ENCODE peak calls at places on chromosomes 4 and X, in nine cellular contexts. L, Q, T, Y, M, I, P, J and O are unnamed samples.
A peak's percentile ranks its signal among the peaks of the same experiment; 100 is the strongest.

GRCh38 chr4:139450586-139450985 is 3.3 kb upstream of the RAB33B start:
- DNase-seq in L (no peak), Q (no peak), T (no peak), Y (no peak), M (no peak), I (no peak), P (no peak), J (no peak), O (no peak)

GRCh38 chrX:138847930-138848329 is 136.4 kb upstream of the FGF13 start:
- DNase-seq in L (peak; percentile 30), Q (no peak), T (peak; percentile 20), Y (no peak), M (no peak), I (peak; percentile 55), P (no peak), J (no peak), O (no peak)

GRCh38 chrX:53291596-53291995 is 10.2 kb upstream of the IQSEC2 start:
- DNase-seq in L (no peak), Q (no peak), T (no peak), Y (no peak), M (no peak), I (no peak), P (no peak), J (no peak), O (no peak)

GRCh38 chr4:4762300-4762699 is 97.2 kb upstream of the MSX1 start:
- DNase-seq in L (no peak), Q (no peak), T (no peak), Y (no peak), M (no peak), I (no peak), P (no peak), J (no peak), O (no peak)

GRCh38 chr4:155512812-155513211 is 136.0 kb upstream of the MAP9 start:
- DNase-seq in L (no peak), Q (no peak), T (peak; percentile 27), Y (no peak), M (no peak), I (no peak), P (no peak), J (no peak), O (no peak)

GRCh38 chr4:153522800-153523089 is 56.6 kb downstream of the TMEM131L start:
- DNase-seq in L (no peak), Q (no peak), T (no peak), Y (no peak), M (no peak), I (no peak), P (no peak), J (no peak), O (no peak)

GRCh38 chr4:56434599-56435000 is 815 bp downstream of the PPAT start:
- DNase-seq in L (peak; percentile 82), Q (peak; percentile 74), T (peak; percentile 50), Y (no peak), M (no peak), I (peak; percentile 30), P (peak; percentile 71), J (no peak), O (no peak)

GRCh38 chr4:100421356-100421978 is 96.4 kb downstream of the EMCN start:
- DNase-seq in L (peak; percentile 11), Q (peak; percentile 80), T (peak; percentile 21), Y (no peak), M (no peak), I (peak; percentile 70), P (no peak), J (no peak), O (no peak)

GRCh38 chrX:105191878-105192277 is 28.6 kb downstream of the TEX13A start:
- DNase-seq in L (peak; percentile 58), Q (peak; percentile 36), T (no peak), Y (no peak), M (no peak), I (peak; percentile 5), P (no peak), J (no peak), O (no peak)

GRCh38 chr4:76219299-76220055 is 5.9 kb upstream of the SCARB2 start:
- DNase-seq in L (no peak), Q (peak; percentile 92), T (peak; percentile 4), Y (no peak), M (no peak), I (no peak), P (no peak), J (no peak), O (no peak)

GRCh38 chr4:1198070-1198844 is 25.9 kb upstream of the SPON2 start:
- DNase-seq in L (no peak), Q (no peak), T (peak; percentile 53), Y (no peak), M (peak; percentile 53), I (no peak), P (no peak), J (no peak), O (no peak)

GRCh38 chr4:57303012-57303751 is 193.0 kb upstream of the IGFBP7 start:
- DNase-seq in L (peak; percentile 23), Q (no peak), T (peak; percentile 25), Y (no peak), M (no peak), I (no peak), P (no peak), J (no peak), O (no peak)

GRCh38 chrX:46686003-46686645 is 72.8 kb downstream of the SLC9A7 start:
- DNase-seq in L (peak; percentile 32), Q (peak; percentile 65), T (no peak), Y (no peak), M (no peak), I (peak; percentile 69), P (no peak), J (no peak), O (no peak)

GRCh38 chr4:26441110-26441509 is 49.2 kb downstream of the CCKAR start:
- DNase-seq in L (no peak), Q (peak; percentile 24), T (peak; percentile 55), Y (no peak), M (no peak), I (no peak), P (no peak), J (peak; percentile 11), O (no peak)

GRCh38 chrX:85084770-85085393 is 81.2 kb downstream of the APOOL start:
- DNase-seq in L (peak; percentile 17), Q (peak; percentile 67), T (peak; percentile 10), Y (no peak), M (no peak), I (peak; percentile 40), P (no peak), J (no peak), O (no peak)

GRCh38 chr4:6362896-6363295 is 93.2 kb downstream of the WFS1 start:
- DNase-seq in L (peak; percentile 85), Q (peak; percentile 27), T (peak; percentile 7), Y (no peak), M (peak; percentile 73), I (peak; percentile 44), P (no peak), J (no peak), O (no peak)

GRCh38 chrX:119684916-119685224 is 8.1 kb downstream of the SEPTIN6 start:
- DNase-seq in L (no peak), Q (peak; percentile 19), T (no peak), Y (no peak), M (no peak), I (peak; percentile 59), P (no peak), J (no peak), O (no peak)
- H3K4me1 ChIP-seq in L (peaks cover 13% of the 10 kb centered on the region), Q (peaks cover 12% of the 10 kb centered on the region), T (no peaks in the 10 kb centered on the region), Y (peaks cover 52% of the 10 kb centered on the region), M (no peaks in the 10 kb centered on the region), I (peaks cover 27% of the 10 kb centered on the region), P (peaks cover 4% of the 10 kb centered on the region), J (no peaks in the 10 kb centered on the region), O (no peaks in the 10 kb centered on the region)

GRCh38 chrX:153903238-153903980 is 1.1 kb upstream of the AVPR2 start:
- DNase-seq in L (no peak), Q (no peak), T (no peak), Y (peak; percentile 86), M (no peak), I (no peak), P (no peak), J (no peak), O (peak; percentile 16)

GRCh38 chrX:153897899-153898298 is 6.6 kb upstream of the AVPR2 start:
- DNase-seq in L (no peak), Q (no peak), T (no peak), Y (no peak), M (no peak), I (no peak), P (no peak), J (no peak), O (no peak)

GRCh38 chrX:153901753-153902140 is 2.7 kb upstream of the AVPR2 start:
- DNase-seq in L (no peak), Q (no peak), T (no peak), Y (no peak), M (no peak), I (no peak), P (no peak), J (no peak), O (no peak)

GRCh38 chrX:153902388-153902787 is 2.1 kb upstream of the AVPR2 start:
- DNase-seq in L (no peak), Q (no peak), T (no peak), Y (no peak), M (no peak), I (no peak), P (no peak), J (no peak), O (no peak)

DNA sequence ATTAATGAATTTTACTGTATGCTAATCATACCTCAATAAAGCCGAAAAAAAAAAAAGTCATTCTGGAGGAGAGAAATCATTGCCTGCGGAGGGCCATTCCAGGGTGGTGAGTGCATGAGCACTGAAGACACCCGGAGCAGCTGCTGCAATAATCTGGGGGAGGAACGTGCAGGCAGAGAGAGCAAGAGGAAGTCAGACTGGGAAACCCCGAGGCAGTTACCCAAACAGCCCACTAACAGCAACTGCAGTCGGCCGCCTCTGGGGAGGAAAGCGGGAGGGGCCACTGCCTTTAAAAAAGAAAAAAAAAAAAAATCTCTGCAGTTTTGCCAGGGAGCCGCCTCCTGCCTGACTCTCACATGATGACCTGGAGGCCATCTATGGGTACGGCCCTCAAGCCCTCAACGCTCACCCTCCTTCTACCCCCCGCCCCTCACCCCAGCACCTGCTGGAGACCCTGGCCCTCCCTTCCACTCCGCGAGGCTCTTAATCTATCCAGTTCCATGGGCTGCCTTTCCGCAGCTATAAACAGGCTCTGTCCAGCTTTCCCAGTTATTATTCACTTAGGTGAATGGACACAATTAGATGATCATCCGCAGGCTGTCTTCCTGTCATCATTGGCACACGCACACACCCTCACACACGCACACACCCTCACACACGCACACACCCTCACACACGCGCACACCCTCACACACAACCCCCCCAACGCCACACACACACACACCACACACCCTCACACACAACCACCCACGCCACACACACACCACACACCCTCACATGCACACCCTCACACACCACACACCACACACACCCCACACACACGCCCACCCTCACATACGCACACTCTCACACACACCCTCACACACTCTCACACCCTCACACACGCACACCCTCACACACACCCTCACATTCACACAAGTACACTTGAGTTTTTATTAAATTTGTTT is 3.4 kb upstream of the AVPR2 start:
- DNase-seq in L (peak; percentile 46), Q (peak; percentile 76), T (peak; percentile 73), Y (peak; percentile 87), M (peak; percentile 77), I (peak; percentile 64), P (peak; percentile 72), J (no peak), O (peak; percentile 84)
- H3K4me1 ChIP-seq in L (no peaks in the 10 kb centered on the region), Q (peaks cover 7% of the 10 kb centered on the region), T (peaks cover 6% of the 10 kb centered on the region), Y (peaks cover 12% of the 10 kb centered on the region), M (no peaks in the 10 kb centered on the region), I (no peaks in the 10 kb centered on the region), P (peaks cover 13% of the 10 kb centered on the region), J (no peaks in the 10 kb centered on the region), O (peaks cover 15% of the 10 kb centered on the region)

GRCh38 chrX:19679787-19680186 is 164.5 kb upstream of the MAP3K15 start:
- DNase-seq in L (no peak), Q (no peak), T (no peak), Y (no peak), M (no peak), I (no peak), P (no peak), J (no peak), O (no peak)
- H3K4me1 ChIP-seq in L (no peaks in the 10 kb centered on the region), Q (peaks cover 6% of the 10 kb centered on the region), T (peaks cover 7% of the 10 kb centered on the region), Y (no peaks in the 10 kb centered on the region), M (no peaks in the 10 kb centered on the region), I (no peaks in the 10 kb centered on the region), P (peaks cover 7% of the 10 kb centered on the region), J (no peaks in the 10 kb centered on the region), O (peaks cover 29% of the 10 kb centered on the region)

GRCh38 chr4:168882650-168883233 is 127.3 kb downstream of the CBR4 start:
- DNase-seq in L (no peak), Q (peak; percentile 59), T (no peak), Y (no peak), M (no peak), I (no peak), P (no peak), J (no peak), O (no peak)
- H3K4me1 ChIP-seq in L (peaks cover 24% of the 10 kb centered on the region), Q (peaks cover 61% of the 10 kb centered on the region), T (peaks cover 62% of the 10 kb centered on the region), Y (peaks cover 18% of the 10 kb centered on the region), M (peaks cover 9% of the 10 kb centered on the region), I (no peaks in the 10 kb centered on the region), P (peaks cover 51% of the 10 kb centered on the region), J (no peaks in the 10 kb centered on the region), O (peaks cover 21% of the 10 kb centered on the region)